ENCODE peak calls at places on chromosome 1, in six cellular contexts. C is NCI-H748 treated with DMSO at 0.1 percent for 48 hours; D is stimulated activated CD4-positive, alpha-beta T cell treated with anti-CD3 and anti-CD28 coated beads, Interleukin-1b, Interleukin-23, amount 100 ng/mL, for 1 hour; Z is cardiac septum; L is Right ventricle myocardium superior; J is HEK293T. P is an unnamed sample.

GRCh38 chr1:233723387-233723786 is 109.5 kb downstream of the KCNK1 start:
- DNase-seq in L (peak; percentile 66), D (no peak), Z (no peak), C (no peak), J (no peak), P (no peak)

GRCh38 chr1:34711469-34711868 is 43.4 kb upstream of the GJB5 start:
- DNase-seq in Z (no peak), L (no peak), D (no peak), J (no peak), C (no peak), P (peak; percentile 13)

GRCh38 chr1:202585591-202585934 is 124.7 kb downstream of the SYT2 start:
- DNase-seq in Z (no peak), L (no peak), D (no peak), C (no peak), J (no peak), P (no peak)

GRCh38 chr1:174040387-174040786 is 18.2 kb upstream of the RC3H1 start:
- DNase-seq in D (no peak), C (no peak), J (no peak), L (no peak), Z (no peak), P (peak; percentile 74)

GRCh38 chr1:160675641-160676410 is 29.0 kb upstream of the SLAMF1 start:
- DNase-seq in Z (peak; percentile 85), J (peak; percentile 68), L (peak; percentile 79), C (no peak), D (peak; percentile 50), P (peak; percentile 79)

GRCh38 chr1:92446990-92447681 is 39.6 kb downstream of the GFI1 start:
- DNase-seq in J (no peak), L (no peak), Z (no peak), D (no peak), C (no peak), P (no peak)

GRCh38 chr1:168613689-168614655 is 37.6 kb downstream of the XCL1 start:
- DNase-seq in C (no peak), D (no peak), Z (peak; percentile 77), L (peak; percentile 59), J (peak; percentile 49), P (no peak)

GRCh38 chr1:58768971-58769808 is 14.7 kb downstream of the JUN start:
- DNase-seq in C (peak; percentile 67), L (peak; percentile 86), Z (peak; percentile 83), D (no peak), J (peak; percentile 85), P (peak; percentile 26)

GRCh38 chr1:107359472-107360241 is 218.8 kb downstream of the NTNG1 start:
- DNase-seq in Z (no peak), D (no peak), L (no peak), J (no peak), C (no peak), P (no peak)

P was measured in T47D.